ENCODE peak calls at places on chromosomes 3 and 15, in four cellular contexts. Q is dorsolateral prefrontal cortex, G is breast epithelium, I is cardiac muscle cell. T is an unnamed sample.

GRCh38 chr3:24529210-24529609 is 34.6 kb upstream of the THRB start:
- DNase-seq in G (no peak), I (no peak), Q (no peak), T (no peak)

GRCh38 chr15:58299311-58299850 is 132.4 kb upstream of the LIPC start:
- DNase-seq in G (no peak), Q (no peak), I (peak; percentile 41), T (no peak)

GRCh38 chr15:98518823-98519561 is 129.3 kb upstream of the IGF1R start:
- DNase-seq in G (no peak), I (peak; percentile 85), Q (no peak), T (peak; percentile 58)

GRCh38 chr3:138914870-138915502 is 32.0 kb downstream of the FOXL2 start:
- DNase-seq in Q (no peak), G (no peak), I (no peak), T (no peak)

GRCh38 chr15:45276851-45277250 is 24.8 kb downstream of the SLC28A2 start:
- DNase-seq in Q (no peak), G (no peak), I (peak; percentile 44), T (no peak)

GRCh38 chr3:165185707-165186327 is 10.4 kb downstream of the SLITRK3 start:
- DNase-seq in Q (peak; percentile 48), G (no peak), I (peak; percentile 75), T (peak; percentile 81)

GRCh38 chr15:52208306-52208946 is 17.2 kb upstream of the GNB5 start:
- DNase-seq in I (peak; percentile 80), Q (peak; percentile 61), G (no peak), T (peak; percentile 79)

GRCh38 chr15:84828433-84828908 is 11.3 kb downstream of the ALPK3 start:
- DNase-seq in Q (no peak), G (no peak), I (peak; percentile 37), T (no peak)

GRCh38 chr3:11671648-11672100 is 28.0 kb upstream of the VGLL4 start:
- DNase-seq in I (peak; percentile 70), G (no peak), Q (no peak), T (peak; percentile 17)

GRCh38 chr15:79028411-79028964 is 62.1 kb downstream of the RASGRF1 start:
- DNase-seq in G (no peak), I (peak; percentile 56), Q (peak; percentile 48), T (peak; percentile 61)

GRCh38 chr3:147400999-147401398 is 5.3 kb downstream of the ZIC4 start:
- DNase-seq in G (no peak), Q (no peak), I (no peak), T (no peak)

GRCh38 chr15:36599824-36600365 is 20.5 kb downstream of the CDIN1 start:
- DNase-seq in G (no peak), Q (no peak), I (no peak), T (no peak)

GRCh38 chr15:96332854-96333193 is 2.3 kb downstream of the NR2F2 start:
- DNase-seq in I (peak; percentile 45), Q (no peak), G (no peak), T (no peak)

GRCh38 chr15:79595271-79595670 is 163.1 kb downstream of the MINAR1 start:
- DNase-seq in G (no peak), I (no peak), Q (no peak), T (no peak)

GRCh38 chr3:120524171-120524923 is 71.8 kb upstream of the NDUFB4 start:
- DNase-seq in I (peak; percentile 69), Q (no peak), G (no peak), T (no peak)

GRCh38 chr15:89068325-89068784 is 19.9 kb upstream of the ABHD2 start:
- DNase-seq in I (peak; percentile 92), G (no peak), Q (peak; percentile 60), T (peak; percentile 45)

GRCh38 chr3:34066999-34067398 is 268.6 kb downstream of the PDCD6IP start:
- DNase-seq in G (no peak), Q (no peak), I (no peak), T (no peak)

GRCh38 chr3:44554626-44555592 is at the start of gene ZKSCAN7:
- DNase-seq in G (peak; percentile 53), Q (peak; percentile 78), I (peak; percentile 71), T (no peak)

GRCh38 chr3:116835658-116836057 is 126.1 kb downstream of the TUSC7 start:
- DNase-seq in I (no peak), Q (no peak), G (no peak), T (no peak)

GRCh38 chr15:48766196-48766595 is 44.7 kb downstream of the CEP152 start:
- DNase-seq in G (no peak), Q (no peak), I (peak; percentile 45), T (no peak)

GRCh38 chr3:30811174-30811795 is 83.2 kb downstream of the GADL1 start:
- DNase-seq in G (no peak), I (no peak), Q (no peak), T (no peak)

GRCh38 chr3:14532691-14533456 is 7.3 kb downstream of the GRIP2 start:
- DNase-seq in Q (no peak), G (no peak), I (peak; percentile 16), T (peak; percentile 58)

GRCh38 chr3:194537732-194538247 is 51.0 kb upstream of the ATP13A3 start:
- DNase-seq in G (no peak), I (peak; percentile 71), Q (no peak), T (peak; percentile 80)

GRCh38 chr3:16319307-16319706 is 54.3 kb downstream of the OXNAD1 start:
- DNase-seq in Q (no peak), I (no peak), G (no peak), T (peak; percentile 14)

GRCh38 chr3:105647047-105647446 is 221.8 kb downstream of the CBLB start:
- DNase-seq in Q (no peak), I (peak; percentile 93), G (no peak), T (peak; percentile 59)

GRCh38 chr15:85793641-85794597 is 806 bp downstream of the KLHL25 start:
- DNase-seq in G (no peak), Q (no peak), I (peak; percentile 38), T (peak; percentile 53)

GRCh38 chr15:36737430-36737891 is 158.0 kb downstream of the CDIN1 start:
- DNase-seq in I (peak; percentile 31), Q (no peak), G (no peak), T (no peak)

GRCh38 chr15:57505949-57506391 is 85.7 kb upstream of the MYZAP start:
- DNase-seq in Q (no peak), I (peak; percentile 67), G (peak; percentile 86), T (peak; percentile 95)

GRCh38 chr15:31279221-31280036 is 47.2 kb upstream of the KLF13 start:
- DNase-seq in G (peak; percentile 49), I (no peak), Q (peak; percentile 39), T (no peak)

GRCh38 chr15:31277335-31278055 is 49.1 kb upstream of the KLF13 start:
- DNase-seq in I (no peak), G (peak; percentile 30), Q (peak; percentile 37), T (no peak)

GRCh38 chr15:31278544-31279220 is 48.0 kb upstream of the KLF13 start:
- DNase-seq in Q (peak; percentile 41), I (no peak), G (peak; percentile 25), T (no peak)

GRCh38 chr15:31276596-31277298 is 49.9 kb upstream of the KLF13 start:
- DNase-seq in Q (peak; percentile 26), I (no peak), G (peak; percentile 30), T (no peak)

GRCh38 chr15:31278056-31278445 is 48.6 kb upstream of the KLF13 start:
- DNase-seq in G (peak; percentile 43), I (no peak), Q (peak; percentile 22), T (no peak)
- TF ChIP-seq CTCF in G (no peak), I (no peak), Q (no peak), T (no peak)

GRCh38 chr3:140943781-140944547 is 2.3 kb downstream of the SLC25A36 start:
- DNase-seq in I (no peak), G (no peak), Q (no peak), T (no peak)

GRCh38 chr3:140941090-140941433 is 574 bp upstream of the SLC25A36 start:
- DNase-seq in I (no peak), Q (no peak), G (no peak), T (no peak)

GRCh38 chr3:140942221-140943104 is 827 bp downstream of the SLC25A36 start:
- DNase-seq in I (peak; percentile 68), Q (peak; percentile 54), G (peak; percentile 65), T (peak; percentile 79)

GRCh38 chr3:140941434-140942220 is at the start of gene SLC25A36:
- DNase-seq in Q (peak; percentile 97), G (peak; percentile 96), I (peak; percentile 98), T (peak; percentile 99)
- TF ChIP-seq CTCF in Q (peak; percentile 41), G (peak; percentile 12), I (peak; percentile 8), T (no peak)

GRCh38 chr15:29072444-29072843 is 186.7 kb downstream of the APBA2 start:
- DNase-seq in I (no peak), Q (peak; percentile 34), G (no peak), T (no peak)
- TF ChIP-seq CTCF in I (no peak), Q (no peak), G (no peak), T (no peak)

GRCh38 chr3:71253169-71253568 is 330.4 kb downstream of the FOXP1 start:
- DNase-seq in Q (no peak), I (no peak), G (no peak), T (no peak)
- TF ChIP-seq CTCF in Q (no peak), I (no peak), G (no peak), T (no peak)

GRCh38 chr15:49877117-49877860 is 241.7 kb downstream of the ATP8B4 start:
- DNase-seq in G (no peak), Q (no peak), I (peak; percentile 89), T (no peak)

GRCh38 chr15:49875392-49875791 is 243.6 kb downstream of the ATP8B4 start:
- DNase-seq in I (no peak), G (no peak), Q (no peak), T (peak; percentile 11)

GRCh38 chr15:49877871-49878511 is 241.0 kb downstream of the ATP8B4 start:
- DNase-seq in I (peak; percentile 88), Q (no peak), G (no peak), T (no peak)

GRCh38 chr15:49881433-49881832 is 237.6 kb downstream of the ATP8B4 start:
- DNase-seq in I (no peak), G (no peak), Q (no peak), T (no peak)

DNA sequence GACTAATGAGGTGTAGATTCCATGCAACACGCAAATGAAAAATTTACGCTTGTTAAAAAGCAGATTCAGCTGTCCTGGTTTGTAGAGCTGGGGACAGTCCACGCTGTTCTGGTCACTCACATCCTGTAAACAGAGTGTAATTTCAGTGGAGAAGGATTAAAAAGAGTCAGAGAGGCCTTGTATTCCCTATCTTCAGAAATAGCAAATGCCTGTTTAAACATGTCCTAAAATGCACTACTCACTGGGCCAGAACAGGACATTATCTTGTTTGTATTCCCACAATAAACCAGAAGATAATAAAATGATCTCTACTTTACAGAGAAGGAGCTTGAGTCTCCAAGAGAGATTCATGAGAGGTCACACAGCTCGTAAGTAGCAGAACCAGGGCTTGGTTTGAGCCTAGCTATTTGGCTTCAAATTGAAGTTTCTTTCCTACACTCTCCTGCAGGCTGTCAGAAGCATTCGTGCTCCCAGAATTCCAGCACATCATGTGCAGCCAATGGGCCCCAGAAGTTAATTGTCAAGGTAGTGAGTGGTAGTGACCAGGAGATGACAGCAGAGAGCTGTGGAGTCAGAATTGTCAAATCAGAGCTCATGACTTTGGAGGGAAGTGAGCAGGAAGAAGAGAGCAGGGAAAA is 242.5 kb downstream of the ATP8B4 start:
- DNase-seq in G (no peak), I (peak; percentile 38), Q (no peak), T (no peak)
- TF ChIP-seq CTCF in G (peak; percentile 24), I (peak; percentile 25), Q (no peak), T (no peak)

GRCh38 chr3:127820221-127820870 is 2.0 kb downstream of the MGLL start:
- DNase-seq in I (peak; percentile 14), G (no peak), Q (no peak), T (peak; percentile 90)
- TF ChIP-seq CTCF in I (peak; percentile 11), G (no peak), Q (no peak), T (peak; percentile 47)

GRCh38 chr3:134197681-134198261 is 52.9 kb downstream of the RYK start:
- DNase-seq in Q (no peak), G (no peak), I (peak; percentile 74), T (peak; percentile 51)
- TF ChIP-seq CTCF in Q (peak; percentile 79), G (peak; percentile 86), I (peak; percentile 73), T (peak; percentile 84)